ENCODE peak calls at places on chromosomes 5 and 9, in ten cellular contexts. T is uterus, J is prostate gland, Y is stomach, O is sigmoid colon, W is heart left ventricle, B is ovary, M is spleen, H is adrenal gland, A is vagina. L is an unnamed sample. For H3K4me1 and H3K36me3, the result is how much of the 10 kb centered on the place peaks cover.

GRCh38 chr5:171627936-171628335 is 157.7 kb upstream of the SMIM23 start:
- DNase-seq in T (no peak), J (no peak), Y (no peak), O (peak), W (no peak), B (no peak), M (no peak), H (no peak), A (no peak), L (no peak)

GRCh38 chr5:1050449-1051365 is 42.1 kb downstream of the NKD2 start:
- DNase-seq in T (no peak), J (no peak), Y (no peak), O (no peak), W (no peak), B (peak), M (no peak), H (no peak), A (no peak), L (no peak)

GRCh38 chr5:170746081-170746951 is 37.2 kb upstream of the GABRP start:
- DNase-seq in T (no peak), J (no peak), Y (no peak), O (no peak), W (peak), B (no peak), M (no peak), H (peak), A (no peak), L (no peak)

GRCh38 chr9:137435980-137436760 is 5.0 kb downstream of the ENTPD8 start:
- DNase-seq in T (peak), J (peak), Y (peak), O (peak), W (peak), B (peak), M (peak), H (peak), A (no peak), L (no peak)

GRCh38 chr9:108443741-108444140 is 412.0 kb downstream of the ACTL7B start:
- DNase-seq in T (no peak), J (no peak), Y (no peak), O (no peak), W (no peak), B (no peak), M (no peak), H (no peak), A (no peak), L (no peak)

GRCh38 chr9:19074836-19075235 is 25.6 kb downstream of the RRAGA start:
- DNase-seq in T (no peak), J (no peak), Y (no peak), O (no peak), W (no peak), B (no peak), M (no peak), H (no peak), A (no peak), L (no peak)

GRCh38 chr5:149323235-149324205 is 21.8 kb upstream of the GRPEL2 start:
- DNase-seq in T (no peak), J (no peak), Y (no peak), O (no peak), W (no peak), B (no peak), M (no peak), H (no peak), A (no peak), L (no peak)

GRCh38 chr9:12884736-12885395 is 110.0 kb downstream of the LURAP1L start:
- DNase-seq in T (no peak), J (no peak), Y (no peak), O (no peak), W (no peak), B (no peak), M (no peak), H (peak), A (no peak), L (no peak)

GRCh38 chr9:91483189-91483691 is 59.6 kb upstream of the NFIL3 start:
- DNase-seq in T (no peak), J (no peak), Y (no peak), O (no peak), W (peak), B (no peak), M (no peak), H (no peak), A (no peak), L (no peak)

GRCh38 chr5:149406203-149406978 is 27.3 kb upstream of the IL17B start:
- DNase-seq in T (peak), J (no peak), Y (no peak), O (peak), W (peak), B (peak), M (no peak), H (no peak), A (no peak), L (no peak)

GRCh38 chr5:164562271-164562856 is 1056.9 kb downstream of the MAT2B start:
- DNase-seq in T (no peak), J (no peak), Y (no peak), O (no peak), W (no peak), B (no peak), M (no peak), H (no peak), A (no peak), L (no peak)

GRCh38 chr9:104608336-104608735 is 2.9 kb upstream of the OR13C2 start:
- DNase-seq in T (no peak), J (no peak), Y (no peak), O (no peak), W (no peak), B (no peak), M (no peak), H (no peak), A (no peak), L (no peak)

GRCh38 chr5:73454379-73455036 is 5.9 kb upstream of the FOXD1 start:
- DNase-seq in T (no peak), J (no peak), Y (peak), O (no peak), W (no peak), B (no peak), M (no peak), H (peak), A (no peak), L (peak)

GRCh38 chr9:31166516-31166915 is 1217.9 kb upstream of the ACO1 start:
- DNase-seq in T (no peak), J (no peak), Y (no peak), O (no peak), W (no peak), B (no peak), M (no peak), H (no peak), A (no peak), L (no peak)

GRCh38 chr5:173790177-173790719 is 97.9 kb upstream of the CPEB4 start:
- DNase-seq in T (no peak), J (no peak), Y (peak), O (peak), W (no peak), B (no peak), M (no peak), H (no peak), A (no peak), L (no peak)

GRCh38 chr5:107792940-107793339 is 122.2 kb upstream of the EFNA5 start:
- DNase-seq in T (no peak), J (no peak), Y (no peak), O (no peak), W (no peak), B (no peak), M (no peak), H (no peak), A (no peak), L (no peak)

GRCh38 chr5:171387970-171388815 is 544 bp downstream of the NPM1 start:
- DNase-seq in T (peak), J (peak), Y (peak), O (peak), W (peak), B (peak), M (peak), H (peak), A (no peak), L (peak)

GRCh38 chr9:33320230-33320567 is 29.9 kb downstream of the NFX1 start:
- DNase-seq in T (no peak), J (no peak), Y (no peak), O (no peak), W (no peak), B (no peak), M (no peak), H (peak), A (no peak), L (no peak)

GRCh38 chr9:89502038-89502601 is 4.2 kb upstream of the SEMA4D start:
- DNase-seq in T (no peak), J (no peak), Y (no peak), O (no peak), W (no peak), B (no peak), M (no peak), H (no peak), A (no peak), L (no peak)

GRCh38 chr9:92989561-92989960 is 42.2 kb downstream of the FGD3 start:
- DNase-seq in T (no peak), J (no peak), Y (no peak), O (no peak), W (no peak), B (no peak), M (no peak), H (no peak), A (no peak), L (no peak)

GRCh38 chr5:176611435-176611834 is 1.5 kb upstream of the GPRIN1 start:
- DNase-seq in T (peak), J (peak), Y (peak), O (no peak), W (peak), B (peak), M (no peak), H (peak), A (no peak), L (peak)

GRCh38 chr9:4344946-4345345 is 45.1 kb upstream of the GLIS3 start:
- DNase-seq in T (no peak), J (no peak), Y (no peak), O (no peak), W (no peak), B (no peak), M (no peak), H (no peak), A (no peak), L (peak)

GRCh38 chr9:113919422-113919821 is 43.3 kb downstream of the ZNF618 start:
- DNase-seq in T (no peak), J (peak), Y (no peak), O (no peak), W (no peak), B (no peak), M (no peak), H (no peak), A (no peak), L (no peak)

GRCh38 chr5:74576941-74577456 is 63.5 kb downstream of the ENC1 start:
- DNase-seq in T (no peak), J (no peak), Y (no peak), O (no peak), W (no peak), B (no peak), M (no peak), H (no peak), A (no peak), L (no peak)

GRCh38 chr9:130707225-130707976 is 13.8 kb downstream of the EXOSC2 start:
- DNase-seq in T (peak), J (peak), Y (peak), O (peak), W (no peak), B (peak), M (no peak), H (peak), A (no peak), L (peak)

GRCh38 chr9:105690742-105691141 is 3.6 kb upstream of the TMEM38B start:
- DNase-seq in T (no peak), J (no peak), Y (no peak), O (no peak), W (no peak), B (no peak), M (no peak), H (no peak), A (no peak), L (no peak)

GRCh38 chr9:113558632-113559502 is 95.3 kb downstream of the RGS3 start:
- DNase-seq in T (peak), J (no peak), Y (peak), O (peak), W (peak), B (peak), M (peak), H (peak), A (no peak), L (peak)

GRCh38 chr9:18861599-18862546 is 171.1 kb downstream of the SAXO1 start:
- DNase-seq in T (peak), J (no peak), Y (no peak), O (peak), W (peak), B (peak), M (no peak), H (peak), A (no peak), L (no peak)

GRCh38 chr5:95861221-95861857 is 38.8 kb upstream of the GLRX start:
- DNase-seq in T (peak), J (peak), Y (peak), O (peak), W (peak), B (peak), M (no peak), H (peak), A (no peak), L (no peak)
- TF ChIP-seq POLR2A in T (no peak), J (no peak), Y (no peak), O (no peak), W (no peak), B (no peak), M (no peak), H (no peak), A (no peak), L (no peak)

GRCh38 chr5:39207628-39208027 is 11.7 kb downstream of the FYB1 start:
- DNase-seq in T (peak), J (no peak), Y (no peak), O (no peak), W (no peak), B (no peak), M (no peak), H (no peak), A (no peak), L (no peak)
- H3K4me1 ChIP-seq in T (under half), J (under half), Y (under half), O (under half), W (under half), B (under half), M (half or more), H (under half), A (under half), L (under half)

GRCh38 chr9:72362680-72363139 is 2.3 kb downstream of the ZFAND5 start:
- DNase-seq in T (peak), J (peak), Y (peak), O (peak), W (peak), B (peak), M (peak), H (peak), A (no peak), L (no peak)
- H3K36me3 ChIP-seq in T (under half), J (under half), Y (under half), O (under half), W (under half), B (under half), M (under half), H (under half), A (under half), L (under half)

GRCh38 chr5:126514159-126515141 is 80.6 kb downstream of the ALDH7A1 start:
- DNase-seq in T (no peak), J (no peak), Y (no peak), O (no peak), W (no peak), B (peak), M (no peak), H (peak), A (no peak), L (no peak)
- TF ChIP-seq POLR2A in T (no peak), J (no peak), Y (no peak), O (no peak), W (no peak), B (no peak), M (no peak), H (no peak), A (no peak), L (no peak)

DNA sequence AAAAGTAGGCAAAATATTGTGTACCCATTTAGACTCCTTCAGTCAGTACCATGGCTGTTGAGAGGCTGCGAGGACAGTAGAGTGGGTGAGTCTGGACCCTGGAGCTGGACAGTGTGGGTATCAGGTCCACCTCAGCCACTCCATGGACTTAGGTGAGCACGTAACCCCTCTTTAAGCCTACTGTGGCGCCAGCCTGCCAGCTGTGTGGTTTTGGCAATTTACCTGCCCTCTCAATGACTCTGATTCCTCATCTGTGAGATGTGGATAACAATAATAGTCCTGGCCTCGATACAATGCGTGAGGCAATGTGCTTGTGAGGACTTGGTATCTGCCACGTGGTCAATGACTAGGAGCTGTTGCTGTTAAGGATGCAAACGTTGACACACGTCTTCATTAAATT is 17.9 kb downstream of the SLC1A3 start:
- DNase-seq in T (no peak), J (no peak), Y (no peak), O (no peak), W (peak), B (no peak), M (no peak), H (no peak), A (no peak), L (no peak)
- H3K4me1 ChIP-seq in T (under half), J (under half), Y (under half), O (under half), W (under half), B (under half), M (under half), H (under half), A (under half), L (under half)

DNA sequence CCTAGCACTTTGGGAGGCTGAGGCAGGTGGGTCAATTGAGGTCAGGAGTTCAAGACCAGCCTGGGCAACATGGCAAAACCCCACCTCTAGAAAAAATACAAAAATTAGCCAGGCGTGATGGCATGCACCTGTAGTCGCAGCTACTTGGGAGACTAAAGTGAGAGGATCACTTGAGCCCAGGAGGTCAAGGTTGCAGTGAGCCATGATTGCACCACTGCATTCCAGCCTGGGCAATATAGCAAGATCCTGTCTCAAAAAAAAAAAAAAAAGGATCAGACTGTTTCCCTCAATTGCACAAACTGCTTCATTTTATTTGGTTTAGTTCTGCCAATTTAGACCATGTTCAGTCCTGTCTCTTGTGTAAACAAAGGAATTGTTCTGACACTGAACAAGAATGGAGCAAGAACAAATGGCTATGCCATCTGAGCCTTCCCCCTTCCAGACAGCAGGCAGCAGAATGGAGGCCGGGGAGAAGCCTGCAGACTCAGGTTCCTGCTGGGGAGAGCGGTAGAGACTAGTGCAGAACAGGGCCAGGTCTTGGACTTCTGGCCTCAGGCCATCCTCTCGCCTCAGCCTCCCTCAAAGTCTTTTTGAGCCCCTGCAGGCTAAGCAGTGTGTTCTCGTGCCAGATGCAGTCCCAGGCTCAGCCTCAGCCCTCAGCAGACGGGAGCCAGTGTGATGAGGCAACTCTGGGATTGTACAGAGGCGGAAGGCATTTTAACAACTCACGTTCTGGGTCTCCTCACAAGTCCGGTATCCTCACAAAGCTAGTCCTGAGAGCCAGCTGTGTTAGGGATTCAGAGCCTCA is 18.2 kb downstream of the HNRNPH1 start:
- DNase-seq in T (no peak), J (peak), Y (no peak), O (peak), W (no peak), B (no peak), M (peak), H (no peak), A (no peak), L (no peak)
- H3K36me3 ChIP-seq in T (under half), J (under half), Y (half or more), O (under half), W (under half), B (under half), M (half or more), H (half or more), A (half or more), L (half or more)

DNA sequence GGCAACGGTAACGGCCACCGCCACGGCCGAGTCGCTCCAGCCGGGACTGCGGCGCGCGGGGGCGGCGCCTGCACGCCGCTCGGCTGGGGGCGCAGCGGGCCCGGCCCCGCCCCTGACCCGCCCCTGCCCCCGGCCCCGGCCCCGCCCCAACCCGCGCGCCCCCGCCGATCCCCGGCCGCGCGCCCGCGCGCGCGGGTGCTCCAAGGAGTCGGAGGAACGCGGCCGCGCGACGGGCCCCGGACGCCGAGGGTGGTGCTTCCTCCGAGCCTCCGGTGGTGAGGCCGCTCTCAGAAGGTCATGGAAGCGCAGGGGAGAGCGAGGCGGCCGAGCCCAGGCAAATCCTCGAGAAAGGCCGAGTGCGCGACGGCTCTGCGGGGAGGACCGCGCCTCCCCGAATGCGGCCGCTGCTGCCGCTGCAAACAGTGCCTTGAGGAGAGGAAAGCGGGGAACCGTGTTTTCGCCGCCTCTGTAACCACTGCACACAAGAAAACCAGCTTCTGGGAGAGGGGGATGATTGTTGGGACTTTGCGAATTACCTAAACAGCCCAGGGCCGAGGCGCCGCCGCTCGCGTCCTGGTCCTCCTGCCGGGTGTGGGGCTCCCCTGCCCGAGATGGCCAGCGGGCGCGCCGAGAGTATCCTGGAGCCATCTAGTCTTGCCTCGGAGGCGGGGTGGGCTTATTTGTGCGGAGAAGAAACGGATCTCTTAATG is at the start of gene LIFR:
- DNase-seq in T (peak), J (peak), Y (peak), O (peak), W (peak), B (peak), M (peak), H (peak), A (no peak), L (peak)
- TF ChIP-seq POLR2A in T (peak), J (peak), Y (no peak), O (peak), W (peak), B (peak), M (peak), H (peak), A (no peak), L (no peak)

L was measured in Peyer's patch.